ENCODE peak calls at places on chromosomes 5 and 9, in ten cellular contexts. U is mucosa of descending colon, C is left ventricle myocardium inferior, M is lower lobe of right lung, N is IMR-90, O is GM20000, K is natural killer cell, J is stomach, G is lower leg skin, R is GM13976. B is an unnamed sample.

GRCh38 chr9:748861-749497 is 92.5 kb upstream of the DMRT1 start:
- DNase-seq in K (no peak), R (no peak), C (no peak), M (no peak), G (peak; percentile 83), U (no peak), J (no peak), N (no peak), O (no peak), B (no peak)

GRCh38 chr5:180302256-180302655 is 10.4 kb upstream of the MAPK9 start:
- DNase-seq in R (no peak), C (no peak), G (no peak), N (no peak), J (no peak), U (no peak), M (no peak), O (no peak), K (no peak), B (no peak)

GRCh38 chr5:125227333-125228075 is 481.1 kb upstream of the ZNF608 start:
- DNase-seq in R (no peak), U (peak; percentile 25), J (no peak), C (no peak), K (no peak), N (peak; percentile 26), O (no peak), G (no peak), M (no peak), B (no peak)

GRCh38 chr5:114192108-114192507 is 169.8 kb upstream of the KCNN2 start:
- DNase-seq in K (no peak), M (no peak), N (peak; percentile 88), J (no peak), C (no peak), R (no peak), O (no peak), U (no peak), G (no peak), B (no peak)

GRCh38 chr5:66713998-66714397 is 117.8 kb downstream of the MAST4 start:
- DNase-seq in K (no peak), J (no peak), O (no peak), M (no peak), U (no peak), C (no peak), R (no peak), N (no peak), G (no peak), B (no peak)

GRCh38 chr5:5340206-5340729 is 82.2 kb upstream of the ICE1 start:
- DNase-seq in R (no peak), N (peak; percentile 83), J (peak; percentile 28), U (peak; percentile 37), M (no peak), O (no peak), C (peak; percentile 42), G (peak; percentile 92), K (no peak), B (peak; percentile 92)

GRCh38 chr5:42874621-42875198 is 63.0 kb upstream of the SELENOP start:
- DNase-seq in R (no peak), U (no peak), J (no peak), K (no peak), C (no peak), N (no peak), G (no peak), M (no peak), O (no peak), B (no peak)

GRCh38 chr5:33929925-33930690 is 6.1 kb upstream of the RXFP3 start:
- DNase-seq in C (no peak), M (no peak), G (no peak), K (no peak), N (no peak), R (no peak), O (no peak), J (no peak), U (no peak), B (no peak)

GRCh38 chr5:16856531-16856930 is 79.6 kb downstream of the MYO10 start:
- DNase-seq in G (no peak), C (no peak), R (no peak), N (peak; percentile 78), O (no peak), J (no peak), K (no peak), M (no peak), U (no peak), B (no peak)

GRCh38 chr9:78685471-78685870 is 388.5 kb downstream of the PSAT1 start:
- DNase-seq in K (no peak), O (no peak), U (no peak), N (no peak), G (no peak), M (no peak), R (no peak), C (no peak), J (no peak), B (no peak)

GRCh38 chr9:136685216-136685615 is 2.0 kb downstream of the AGPAT2 start:
- DNase-seq in O (no peak), R (no peak), J (no peak), K (no peak), C (no peak), G (no peak), U (peak; percentile 25), N (no peak), M (no peak), B (no peak)

GRCh38 chr9:90019596-90019995 is 414.8 kb downstream of the GADD45G start:
- DNase-seq in J (no peak), R (no peak), G (no peak), O (no peak), M (no peak), C (no peak), K (no peak), U (no peak), N (no peak), B (no peak)

GRCh38 chr5:96344678-96345612 is 88.1 kb downstream of the PCSK1 start:
- DNase-seq in M (no peak), K (no peak), R (peak; percentile 25), N (peak; percentile 86), U (no peak), C (no peak), O (peak; percentile 52), J (peak; percentile 73), G (no peak), B (no peak)

GRCh38 chr9:114810614-114811013 is 4.8 kb upstream of the TNFSF15 start:
- DNase-seq in C (no peak), K (no peak), N (no peak), U (no peak), J (no peak), G (no peak), O (no peak), R (no peak), M (no peak), B (no peak)

GRCh38 chr5:60955239-60955638 is 10.2 kb downstream of the NDUFAF2 start:
- DNase-seq in O (no peak), M (no peak), U (no peak), R (no peak), N (no peak), K (no peak), C (no peak), J (no peak), G (no peak), B (no peak)

DNA sequence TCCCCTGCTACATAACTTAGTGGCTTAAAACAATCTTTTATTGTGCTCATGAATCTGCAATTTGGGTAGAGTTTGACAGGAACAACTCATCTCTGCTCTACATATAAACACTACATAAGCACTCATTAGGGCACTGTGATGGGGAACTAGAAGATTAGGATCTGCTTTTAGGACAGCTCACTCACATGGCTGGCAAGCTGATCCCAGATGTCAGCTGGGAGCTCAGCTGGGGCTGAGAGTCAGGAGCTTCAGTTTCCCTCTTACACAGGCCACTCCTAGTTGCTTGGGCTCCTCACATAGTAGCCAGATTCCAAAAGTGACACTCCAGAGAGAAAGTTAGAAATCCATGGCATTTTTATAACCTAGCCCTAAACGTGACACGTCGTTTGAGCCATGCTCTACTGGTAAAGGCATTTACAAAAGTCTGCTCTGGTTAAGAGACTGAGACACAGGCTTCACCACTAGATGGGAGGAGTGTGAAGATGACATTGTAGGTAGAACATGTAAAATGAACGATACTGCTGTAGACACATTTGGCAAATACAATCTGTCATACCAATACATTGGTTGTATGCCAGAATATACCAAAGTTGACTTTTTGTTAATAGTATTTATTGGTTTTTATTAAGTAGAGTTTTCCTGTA is 23.6 kb downstream of the SCAI start:
- DNase-seq in J (no peak), U (no peak), K (no peak), G (no peak), O (no peak), C (no peak), M (no peak), N (peak; percentile 55), R (no peak), B (peak; percentile 15)
- TF ChIP-seq CTCF in J (no peak), U (no peak), K (no peak), G (no peak), O (no peak), C (no peak), M (no peak), N (no peak), R (no peak), B (no peak)

GRCh38 chr5:35229076-35230042 is 928 bp downstream of the PRLR start:
- DNase-seq in O (peak; percentile 66), U (peak; percentile 69), N (no peak), R (peak; percentile 68), C (no peak), K (no peak), M (peak; percentile 46), G (peak; percentile 85), J (peak; percentile 68), B (no peak)
- TF ChIP-seq CTCF in O (no peak), U (no peak), N (no peak), R (peak; percentile 34), C (no peak), K (no peak), M (no peak), G (no peak), J (peak; percentile 11), B (no peak)

DNA sequence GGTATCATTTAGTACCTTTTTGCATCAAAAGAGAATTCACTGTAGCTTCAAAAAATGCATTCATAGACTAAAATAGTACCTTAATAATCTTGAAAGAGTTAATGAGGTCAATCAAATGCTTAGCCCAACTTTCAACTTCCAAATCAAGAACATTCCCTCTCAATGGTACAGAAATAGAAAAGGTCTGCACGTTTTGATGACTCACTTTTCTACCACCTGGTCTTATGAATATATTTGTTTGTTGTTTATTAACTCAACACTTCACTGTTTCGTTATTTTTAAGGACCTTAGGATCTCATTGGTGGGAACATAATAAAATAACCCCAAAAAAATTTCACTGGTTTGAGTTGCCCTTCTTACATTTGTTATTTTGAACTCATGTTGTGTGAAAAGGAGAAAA is 229.5 kb downstream of the MEF2C start:
- DNase-seq in O (no peak), K (no peak), R (no peak), J (no peak), U (no peak), C (no peak), M (no peak), G (no peak), N (no peak), B (no peak)
- TF ChIP-seq CTCF in O (no peak), K (no peak), R (no peak), J (no peak), U (no peak), C (no peak), M (no peak), G (no peak), N (no peak), B (no peak)

DNA sequence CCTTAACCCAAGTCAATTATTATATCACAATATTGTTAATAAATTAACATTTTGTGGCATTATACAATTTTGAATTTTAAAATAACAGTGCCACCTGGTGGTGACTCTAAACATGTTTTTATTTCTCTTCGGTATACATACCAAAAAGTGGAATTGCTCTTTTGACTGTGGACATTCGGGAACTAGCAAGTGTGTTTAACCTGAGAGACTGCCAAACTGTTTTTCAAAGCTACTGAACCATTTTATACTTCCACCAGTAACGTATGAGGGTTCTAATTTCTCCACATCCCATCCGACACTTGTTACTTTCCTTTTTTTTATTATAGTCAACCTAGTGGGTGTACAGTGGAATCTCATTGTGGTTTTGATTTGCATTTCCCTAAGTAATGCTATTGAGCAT is 18.3 kb upstream of the HSDL2 start:
- DNase-seq in C (no peak), U (no peak), R (peak; percentile 34), M (no peak), K (no peak), J (no peak), O (no peak), G (no peak), N (peak; percentile 59), B (no peak)
- TF ChIP-seq CTCF in C (peak; percentile 67), U (peak; percentile 11), R (no peak), M (peak; percentile 58), K (peak; percentile 87), J (peak; percentile 67), O (no peak), G (no peak), N (peak; percentile 55), B (peak; percentile 63)

B was measured in osteocyte.